ENCODE peak calls at places on chromosome 5, in six cellular contexts. E is keratinocyte, T is hepatocyte, B is GM23338, U is osteoblast, V is HCT116. N is an unnamed sample.
A peak's percentile ranks its signal among the peaks of the same experiment; 100 is the strongest.

GRCh38 chr5:172115541-172115982 is 72.5 kb downstream of the STK10 start:
- DNase-seq in E (no peak), T (no peak), B (no peak), U (no peak), V (no peak), N (no peak)

GRCh38 chr5:19424506-19424905 is 563.5 kb downstream of the CDH18 start:
- DNase-seq in E (no peak), T (no peak), B (no peak), U (no peak), V (no peak), N (no peak)

GRCh38 chr5:143106175-143106574 is 297.3 kb downstream of the NR3C1 start:
- DNase-seq in E (no peak), T (peak; percentile 32), B (peak; percentile 35), U (no peak), V (no peak), N (peak; percentile 54)

GRCh38 chr5:91378683-91379601 is 4.2 kb downstream of the ARRDC3 start:
- DNase-seq in E (no peak), T (no peak), B (peak; percentile 66), U (peak; percentile 77), V (no peak), N (no peak)

GRCh38 chr5:137714931-137715330 is 21.0 kb downstream of the KLHL3 start:
- DNase-seq in E (no peak), T (no peak), B (no peak), U (peak; percentile 56), V (no peak), N (no peak)

GRCh38 chr5:72067682-72068470 is 39.4 kb upstream of the MAP1B start:
- DNase-seq in E (peak; percentile 64), T (peak; percentile 77), B (no peak), U (no peak), V (peak; percentile 12), N (peak; percentile 92)

GRCh38 chr5:173308226-173308625 is 20.0 kb downstream of the STC2 start:
- DNase-seq in E (no peak), T (no peak), B (no peak), U (no peak), V (no peak), N (no peak)

GRCh38 chr5:125276121-125276520 is 529.7 kb upstream of the ZNF608 start:
- DNase-seq in E (no peak), T (no peak), B (no peak), U (no peak), V (no peak), N (no peak)

GRCh38 chr5:38783011-38783551 is 62.7 kb upstream of the OSMR start:
- DNase-seq in E (no peak), T (peak; percentile 29), B (no peak), U (peak; percentile 64), V (no peak), N (peak; percentile 100)

GRCh38 chr5:170591055-170591454 is 87.2 kb downstream of the KCNIP1 start:
- DNase-seq in E (no peak), T (no peak), B (no peak), U (no peak), V (no peak), N (no peak)

GRCh38 chr5:55407059-55407684 is 99.4 kb downstream of the MTREX start:
- DNase-seq in E (no peak), T (peak; percentile 40), B (peak; percentile 62), U (peak; percentile 42), V (peak; percentile 22), N (peak; percentile 30)

GRCh38 chr5:82111191-82111590 is 139.4 kb downstream of the ATG10 start:
- DNase-seq in E (no peak), T (no peak), B (no peak), U (no peak), V (no peak), N (peak; percentile 92)

GRCh38 chr5:142674438-142675210 is 11.3 kb downstream of the FGF1 start:
- DNase-seq in E (no peak), T (no peak), B (no peak), U (peak; percentile 93), V (no peak), N (peak; percentile 89)

GRCh38 chr5:88251048-88251711 is 17.5 kb downstream of the TMEM161B start:
- DNase-seq in E (no peak), T (no peak), B (no peak), U (no peak), V (no peak), N (peak; percentile 69)

GRCh38 chr5:31741496-31741895 is 102.6 kb downstream of the PDZD2 start:
- DNase-seq in E (no peak), T (no peak), B (no peak), U (no peak), V (no peak), N (no peak)

GRCh38 chr5:26833596-26833995 is 204.8 kb downstream of the CDH9 start:
- DNase-seq in E (no peak), T (no peak), B (no peak), U (no peak), V (no peak), N (no peak)

GRCh38 chr5:154117050-154117449 is 73.5 kb upstream of the GALNT10 start:
- DNase-seq in E (no peak), T (no peak), B (no peak), U (no peak), V (no peak), N (no peak)

GRCh38 chr5:17785774-17786173 is 151.5 kb downstream of the TAF11L14 start:
- DNase-seq in E (no peak), T (no peak), B (peak; percentile 33), U (no peak), V (no peak), N (no peak)

GRCh38 chr5:142426676-142427364 is 102.0 kb upstream of the SPRY4 start:
- DNase-seq in E (no peak), T (no peak), B (no peak), U (peak; percentile 53), V (no peak), N (peak; percentile 43)

GRCh38 chr5:58972301-58972700 is 389.4 kb downstream of the RAB3C start:
- DNase-seq in E (no peak), T (no peak), B (no peak), U (peak; percentile 2), V (no peak), N (no peak)

GRCh38 chr5:120545951-120546350 is 81.9 kb downstream of the PRR16 start:
- DNase-seq in E (no peak), T (no peak), B (no peak), U (no peak), V (no peak), N (no peak)

GRCh38 chr5:36855141-36855495 is 21.5 kb upstream of the NIPBL start:
- DNase-seq in E (no peak), T (no peak), B (no peak), U (no peak), V (no peak), N (no peak)
- H3K79me2 ChIP-seq in E (no peaks in the 10 kb centered on the region), T (no peaks in the 10 kb centered on the region), B (no peaks in the 10 kb centered on the region), U (no peaks in the 10 kb centered on the region), V (no peaks in the 10 kb centered on the region), N (no peaks in the 10 kb centered on the region)

DNA sequence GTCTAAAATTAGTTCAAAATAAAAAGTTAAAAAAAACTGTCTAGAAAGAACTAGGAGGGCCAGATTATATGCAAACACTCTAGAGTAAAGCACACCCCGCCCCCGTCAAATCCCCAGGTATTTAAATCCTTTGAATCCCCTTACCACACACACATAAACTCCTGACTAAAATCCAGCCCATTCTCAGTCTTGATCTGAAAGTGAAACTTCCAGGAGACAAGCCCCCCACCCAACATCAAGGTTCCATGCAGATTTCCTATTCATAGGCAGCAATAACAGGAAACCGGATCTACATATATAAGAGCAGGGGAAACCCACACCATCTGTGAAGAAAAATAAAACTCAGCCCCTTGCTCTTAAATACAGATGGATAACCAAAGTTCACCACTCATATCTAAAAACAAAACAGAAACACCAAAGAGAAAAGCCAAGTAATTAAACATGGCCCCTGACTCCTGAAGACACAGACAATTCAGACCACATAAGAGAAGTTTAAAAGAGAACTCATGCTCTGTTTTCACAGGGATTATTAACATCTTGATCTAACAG is 42.3 kb downstream of the MARCHF3 start:
- DNase-seq in E (no peak), T (no peak), B (no peak), U (no peak), V (no peak), N (no peak)
- H2AFZ ChIP-seq in E (no peak overlapping the region), T (no peak overlapping the region), B (no peak overlapping the region), U (no peak overlapping the region), V (no peak overlapping the region), N (no peak overlapping the region)

DNA sequence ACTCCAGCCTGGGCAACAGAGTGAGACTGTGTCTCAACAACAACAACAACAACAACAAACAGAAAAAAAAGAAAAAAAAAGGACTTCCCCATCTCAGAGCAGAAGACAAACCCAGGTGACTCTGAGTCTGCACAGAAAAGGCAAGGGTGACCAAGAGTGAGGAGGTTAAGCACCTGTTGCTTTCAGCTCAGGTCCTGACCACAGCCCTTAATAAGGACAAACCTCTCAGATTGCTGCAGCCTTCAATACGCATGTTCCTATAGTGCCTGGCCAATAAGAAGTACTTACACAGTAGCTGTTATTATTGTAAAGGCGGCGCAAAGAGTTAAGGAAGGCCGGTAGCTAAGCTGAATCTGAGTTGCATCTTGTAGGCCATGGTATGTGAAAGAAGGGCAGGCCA is 102.3 kb upstream of the MSX2 start:
- DNase-seq in E (no peak), T (no peak), B (no peak), U (no peak), V (no peak), N (no peak)
- H3K4me1 ChIP-seq in E (no peaks in the 10 kb centered on the region), T (peaks cover 55% of the 10 kb centered on the region), B (peaks cover 13% of the 10 kb centered on the region), U (no peaks in the 10 kb centered on the region), V (no peaks in the 10 kb centered on the region), N (no peaks in the 10 kb centered on the region)

DNA sequence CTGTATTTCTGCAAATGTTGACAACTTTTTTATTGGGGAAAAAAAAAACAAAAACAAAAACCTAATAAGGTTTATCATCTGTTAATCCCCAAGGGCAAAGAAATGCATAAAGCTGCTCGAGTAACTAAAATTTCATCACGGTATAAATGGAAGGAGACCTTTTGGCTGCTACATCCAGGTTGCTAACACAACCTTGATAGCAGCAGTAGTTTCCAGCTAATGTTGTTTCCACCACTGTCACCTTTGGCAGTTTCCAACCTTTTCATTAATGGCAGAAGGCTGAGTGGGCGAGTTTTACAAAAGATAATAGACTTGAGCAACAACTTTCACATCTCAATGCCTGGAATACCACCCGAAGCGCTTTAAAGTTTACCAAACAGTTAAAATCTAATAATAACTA is 8.5 kb downstream of the PAIP1 start:
- DNase-seq in E (no peak), T (no peak), B (no peak), U (no peak), V (no peak), N (no peak)
- H3K79me2 ChIP-seq in E (peaks cover 51% of the 10 kb centered on the region), T (peaks cover 91% of the 10 kb centered on the region), B (peaks cover 91% of the 10 kb centered on the region), U (peaks cover 85% of the 10 kb centered on the region), V (peaks cover 93% of the 10 kb centered on the region), N (peaks cover 90% of the 10 kb centered on the region)

DNA sequence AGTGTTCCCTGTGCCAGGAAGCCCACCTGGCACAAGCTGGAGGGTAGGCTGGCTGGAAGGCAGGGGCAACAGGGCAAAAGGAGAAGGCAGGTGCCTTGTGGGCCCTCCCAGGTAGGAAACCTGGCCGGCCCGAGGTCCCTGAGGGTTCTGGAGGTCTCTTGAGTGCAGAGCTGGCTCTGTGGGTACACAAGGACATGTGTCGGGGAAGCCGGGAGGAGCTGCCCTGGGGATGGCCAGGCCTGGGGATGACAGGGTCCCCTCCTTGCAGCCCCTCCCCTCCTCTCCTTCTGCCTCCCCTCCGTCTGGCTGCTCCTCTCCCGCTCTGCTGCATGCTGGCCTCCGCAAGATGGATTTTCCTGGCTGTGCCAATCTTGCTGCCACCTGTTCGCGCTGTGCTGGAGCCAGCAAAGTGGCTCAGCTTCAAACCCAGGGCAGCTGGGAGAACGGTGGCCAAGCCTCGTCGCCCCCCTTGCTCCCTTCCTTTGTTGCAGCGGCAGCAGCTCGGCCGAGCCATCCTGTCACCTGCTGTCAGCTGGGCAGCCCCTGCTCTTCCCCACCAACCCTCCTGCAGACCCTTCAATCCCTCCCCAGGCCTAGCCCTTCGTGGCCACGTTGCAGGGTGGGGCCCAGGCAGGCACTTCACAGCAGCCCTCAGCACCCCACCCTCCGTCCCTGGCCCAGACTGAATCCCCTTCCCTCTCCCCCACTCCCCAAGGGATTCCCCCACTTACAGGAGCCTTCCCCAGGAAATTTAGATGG is 17.6 kb upstream of the UNC5A start:
- DNase-seq in E (no peak), T (no peak), B (no peak), U (peak; percentile 68), V (no peak), N (no peak)
- H2AFZ ChIP-seq in E (no peak overlapping the region), T (no peak overlapping the region), B (peak overlapping the region; percentile 83), U (no peak overlapping the region), V (no peak overlapping the region), N (no peak overlapping the region)

N was measured in astrocyte.